ENCODE peak calls at places on chromosomes 13 and 19, in four cellular contexts. B, E, S and X are unnamed samples.

GRCh38 chr13:80755925-80756324 is 415.0 kb upstream of the SPRY2 start:
- DNase-seq in S (no peak), B (no peak), E (no peak), X (no peak)

GRCh38 chr13:67063036-67063435 is 167.1 kb downstream of the PCDH9 start:
- DNase-seq in E (no peak), S (no peak), B (no peak), X (no peak)

GRCh38 chr13:39811696-39812095 is 156.2 kb downstream of the COG6 start:
- DNase-seq in B (no peak), E (no peak), S (no peak), X (no peak)

GRCh38 chr13:68048802-68049359 is 818.7 kb upstream of the PCDH9 start:
- DNase-seq in E (no peak), B (no peak), S (no peak), X (no peak)

GRCh38 chr19:32252333-32252669 is 93.1 kb upstream of the ZNF507 start:
- DNase-seq in S (no peak), B (no peak), E (no peak), X (no peak)

GRCh38 chr13:34412817-34413365 is 529.2 kb upstream of the NBEA start:
- DNase-seq in E (peak; percentile 29), S (no peak), B (no peak), X (no peak)

GRCh38 chr19:43625918-43626579 is 6.6 kb upstream of the ZNF428 start:
- DNase-seq in B (no peak), S (no peak), E (no peak), X (no peak)

GRCh38 chr13:77810430-77810829 is 108.2 kb downstream of the EDNRB start:
- DNase-seq in E (peak; percentile 45), B (no peak), S (no peak), X (no peak)

GRCh38 chr13:113072370-113072769 is 33.2 kb upstream of the F7 start:
- DNase-seq in B (no peak), E (no peak), S (no peak), X (no peak)

GRCh38 chr13:90414691-90415596 is 932.5 kb upstream of the MIR17HG start:
- DNase-seq in B (no peak), E (peak; percentile 66), S (no peak), X (no peak)

GRCh38 chr19:14479985-14480694 is 5.0 kb upstream of the PTGER1 start:
- DNase-seq in S (peak; percentile 79), B (no peak), E (no peak), X (peak; percentile 55)

GRCh38 chr19:31874313-31874712 is 471.1 kb upstream of the ZNF507 start:
- DNase-seq in S (no peak), B (no peak), E (no peak), X (no peak)

GRCh38 chr13:30968734-30969335 is 36.4 kb downstream of the TEX26 start:
- DNase-seq in S (no peak), B (no peak), E (no peak), X (no peak)

GRCh38 chr13:29693297-29693945 is 97.9 kb upstream of the SLC7A1 start:
- DNase-seq in E (no peak), B (no peak), S (peak; percentile 83), X (peak; percentile 88)

GRCh38 chr13:59742467-59742866 is 421.3 kb downstream of the DIAPH3 start:
- DNase-seq in B (no peak), S (no peak), E (no peak), X (no peak)

GRCh38 chr19:55113570-55114039 is 3.8 kb downstream of the PPP1R12C start:
- DNase-seq in B (no peak), E (peak; percentile 88), S (peak; percentile 84), X (peak; percentile 58)

GRCh38 chr19:17616961-17617806 is 61.7 kb downstream of the COLGALT1 start:
- DNase-seq in B (no peak), S (no peak), E (no peak), X (no peak)

GRCh38 chr19:36113895-36114762 is 546 bp downstream of the POLR2I start:
- DNase-seq in B (no peak), E (peak; percentile 39), S (peak; percentile 51), X (peak; percentile 40)

GRCh38 chr13:45718992-45719391 is 16.9 kb downstream of the CBY2 start:
- DNase-seq in S (no peak), B (no peak), E (peak; percentile 74), X (no peak)

GRCh38 chr13:44312898-44313551 is 60.6 kb upstream of the SERP2 start:
- DNase-seq in E (peak; percentile 87), S (no peak), B (no peak), X (no peak)

GRCh38 chr13:55816976-55817601 is 1323.6 kb upstream of the PRR20A start:
- DNase-seq in E (no peak), B (no peak), S (no peak), X (no peak)

GRCh38 chr19:49430678-49431329 is 5.6 kb downstream of the GFY start:
- DNase-seq in E (no peak), B (no peak), S (no peak), X (no peak)

GRCh38 chr19:52889076-52889475 is 8.4 kb downstream of the ZNF320 start:
- DNase-seq in E (no peak), B (no peak), S (no peak), X (no peak)

GRCh38 chr19:35801828-35802227 is 10.8 kb downstream of the PRODH2 start:
- DNase-seq in S (no peak), B (no peak), E (no peak), X (no peak)

GRCh38 chr19:47427241-47428176 is 8.2 kb upstream of the MEIS3 start:
- DNase-seq in E (peak; percentile 55), S (peak; percentile 79), B (peak; percentile 55), X (peak; percentile 65)

GRCh38 chr13:95500136-95500718 is 52.3 kb upstream of the CLDN10 start:
- DNase-seq in E (no peak), B (no peak), S (no peak), X (no peak)

GRCh38 chr19:53991224-53992113 is at the start of gene CACNG6:
- DNase-seq in B (peak; percentile 31), E (peak; percentile 56), S (no peak), X (peak; percentile 39)

GRCh38 chr19:50649433-50650391 is at the start of gene C19orf81:
- DNase-seq in S (no peak), B (no peak), E (no peak), X (no peak)

GRCh38 chr13:106612688-106613087 is 44.8 kb upstream of the ARGLU1 start:
- DNase-seq in E (no peak), S (peak; percentile 69), B (peak; percentile 66), X (peak; percentile 63)

GRCh38 chr13:111412251-111412650 is 91.8 kb downstream of the TEX29 start:
- DNase-seq in B (no peak), E (no peak), S (no peak), X (no peak)

GRCh38 chr19:49499030-49499670 is 2.9 kb downstream of the RPS11 start:
- DNase-seq in B (no peak), S (no peak), E (no peak), X (no peak)

GRCh38 chr19:7636691-7637373 is at the start of gene STXBP2:
- DNase-seq in E (peak; percentile 34), S (peak; percentile 96), B (peak; percentile 89), X (peak; percentile 93)

GRCh38 chr19:29923653-29924052 is 18.4 kb upstream of the URI1 start:
- DNase-seq in E (no peak), B (no peak), S (no peak), X (no peak)

GRCh38 chr13:28569886-28570285 is 75.0 kb upstream of the FLT1 start:
- DNase-seq in B (no peak), S (no peak), E (no peak), X (no peak)

DNA sequence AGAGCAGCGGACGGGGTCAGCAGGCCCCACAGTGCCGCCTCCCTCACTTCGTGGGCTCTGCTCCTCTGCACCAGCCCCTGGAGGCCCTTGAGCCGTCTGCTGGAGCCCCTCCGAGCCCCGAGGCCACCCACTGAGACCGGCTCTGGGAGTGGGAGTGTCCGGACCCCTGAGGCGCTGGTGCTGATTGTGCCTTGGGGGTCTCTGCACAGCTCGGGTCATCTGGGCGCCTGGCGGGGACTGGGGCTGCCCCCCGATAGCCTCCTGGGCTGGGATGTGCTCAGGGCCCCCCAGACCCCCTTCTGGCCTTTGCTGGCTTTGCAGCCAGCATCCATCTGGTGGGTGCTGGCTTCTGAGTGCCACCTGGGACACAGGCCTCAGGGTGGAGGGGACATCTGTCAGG is 15.4 kb downstream of the CBARP start:
- DNase-seq in E (no peak), S (no peak), B (no peak), X (no peak)
- TF ChIP-seq POLR2A in E (no peak), S (no peak), B (no peak), X (no peak)

GRCh38 chr19:58009666-58010301 is 7.2 kb upstream of the ZNF606 start:
- DNase-seq in B (peak; percentile 57), E (peak; percentile 75), S (peak; percentile 87), X (peak; percentile 72)
- TF ChIP-seq POLR2A in B (no peak), E (no peak), S (no peak), X (no peak)

DNA sequence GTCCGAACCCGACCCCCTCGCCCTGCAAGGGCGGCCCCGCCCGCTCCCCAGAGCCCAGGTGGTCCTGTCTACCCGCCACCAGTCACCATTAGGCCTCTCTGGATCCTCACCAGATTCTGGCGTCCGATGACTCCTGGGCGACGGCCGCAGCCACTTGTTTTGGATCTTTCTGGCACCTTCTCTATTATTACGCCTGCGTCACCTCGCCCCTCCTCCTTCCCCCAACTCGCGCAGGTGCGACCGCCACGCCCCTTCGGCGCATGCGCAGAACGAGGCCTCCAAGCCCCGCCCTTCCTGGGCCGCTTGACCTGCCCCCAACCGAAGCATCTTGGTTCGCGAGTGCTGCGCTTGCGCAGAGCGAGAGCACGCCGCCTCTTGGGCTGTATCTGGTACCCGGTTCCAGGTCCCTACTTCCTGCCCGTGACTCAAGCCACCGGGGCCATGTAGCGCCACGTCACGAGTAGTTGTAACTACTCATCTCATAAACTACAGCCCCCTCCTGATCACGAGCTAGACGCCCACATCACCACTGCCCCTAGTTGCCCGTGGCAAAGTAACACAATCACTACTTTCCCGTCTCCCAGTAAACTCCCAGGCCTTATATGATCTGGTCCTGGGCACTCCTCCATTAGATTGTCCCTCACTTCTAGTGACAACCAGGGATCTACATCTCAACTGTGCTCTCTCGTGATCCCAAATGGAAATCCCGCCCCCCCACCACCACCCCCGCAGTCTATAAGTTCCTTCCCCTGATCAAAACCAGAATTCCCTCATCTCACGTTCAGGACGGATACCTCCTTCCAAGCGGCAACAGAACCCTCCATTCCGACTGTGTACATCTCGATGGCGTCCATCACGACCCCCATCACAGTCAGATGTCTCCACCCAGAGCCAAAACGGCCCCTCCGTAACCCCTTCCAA is at the start of gene DEDD2:
- DNase-seq in E (peak; percentile 96), B (peak; percentile 99), S (peak; percentile 99), X (peak; percentile 99)
- TF ChIP-seq POLR2A in E (peak; percentile 71), B (peak; percentile 83), S (peak; percentile 96), X (peak; percentile 78)

GRCh38 chr19:58002384-58003152 is at the start of gene ZNF606:
- DNase-seq in B (peak; percentile 91), E (peak; percentile 89), S (peak; percentile 94), X (peak; percentile 89)
- TF ChIP-seq POLR2A in B (peak; percentile 65), E (peak; percentile 67), S (peak; percentile 68), X (no peak)